ENCODE peak calls at places on chromosomes 1 and 21, in seven cellular contexts. One of them, this sample, is unnamed.

GRCh38 chr1:66253330-66253921 is 280.5 kb upstream of the SGIP1 start:
- DNase-seq in AG10803: peak; percentile 80
- DNase-seq in neural crest cell: no peak
- DNase-seq in AG09309: no peak
- DNase-seq in PC-9: no peak
- DNase-seq in A549: peak; percentile 55
- DNase-seq in lung: no peak
- DNase-seq in this sample: no peak

GRCh38 chr1:8163039-8163438 is 136.9 kb upstream of the ERRFI1 start:
- DNase-seq in AG10803: no peak
- DNase-seq in neural crest cell: no peak
- DNase-seq in AG09309: no peak
- DNase-seq in PC-9: no peak
- DNase-seq in A549: no peak
- DNase-seq in lung: no peak
- DNase-seq in this sample: no peak

GRCh38 chr1:202164271-202165037 is 4.1 kb upstream of the PTPN7 start:
- DNase-seq in AG10803: no peak
- DNase-seq in neural crest cell: no peak
- DNase-seq in AG09309: no peak
- DNase-seq in PC-9: no peak
- DNase-seq in A549: no peak
- DNase-seq in lung: no peak
- DNase-seq in this sample: no peak

GRCh38 chr1:184574588-184574987 is 180.1 kb downstream of the EDEM3 start:
- DNase-seq in AG10803: no peak
- DNase-seq in neural crest cell: no peak
- DNase-seq in AG09309: no peak
- DNase-seq in PC-9: no peak
- DNase-seq in A549: no peak
- DNase-seq in lung: no peak
- DNase-seq in this sample: no peak

GRCh38 chr1:15430787-15431570 is 7.3 kb upstream of the CTRC start:
- DNase-seq in AG10803: peak; percentile 25
- DNase-seq in neural crest cell: peak; percentile 93
- DNase-seq in AG09309: no peak
- DNase-seq in PC-9: no peak
- DNase-seq in A549: no peak
- DNase-seq in lung: peak; percentile 69
- DNase-seq in this sample: peak; percentile 56

GRCh38 chr1:209062863-209063262 is 520.7 kb upstream of the CAMK1G start:
- DNase-seq in AG10803: no peak
- DNase-seq in neural crest cell: no peak
- DNase-seq in AG09309: no peak
- DNase-seq in PC-9: no peak
- DNase-seq in A549: no peak
- DNase-seq in lung: no peak
- DNase-seq in this sample: no peak

GRCh38 chr1:218485241-218485928 is 140.2 kb downstream of the TGFB2 start:
- DNase-seq in AG10803: no peak
- DNase-seq in neural crest cell: no peak
- DNase-seq in AG09309: no peak
- DNase-seq in PC-9: peak; percentile 56
- DNase-seq in A549: no peak
- DNase-seq in lung: no peak
- DNase-seq in this sample: no peak

GRCh38 chr1:94259635-94260289 is 22.4 kb upstream of the ARHGAP29 start:
- DNase-seq in AG10803: no peak
- DNase-seq in neural crest cell: no peak
- DNase-seq in AG09309: no peak
- DNase-seq in PC-9: peak; percentile 88
- DNase-seq in A549: no peak
- DNase-seq in lung: no peak
- DNase-seq in this sample: no peak

GRCh38 chr1:21261551-21262281 is 28.5 kb downstream of the ECE1 start:
- DNase-seq in AG10803: peak; percentile 95
- DNase-seq in neural crest cell: peak; percentile 41
- DNase-seq in AG09309: peak; percentile 88
- DNase-seq in PC-9: peak; percentile 82
- DNase-seq in A549: peak; percentile 81
- DNase-seq in lung: peak; percentile 56
- DNase-seq in this sample: peak; percentile 91

GRCh38 chr21:14901482-14901958 is 163.3 kb downstream of the NRIP1 start:
- DNase-seq in AG10803: peak; percentile 63
- DNase-seq in neural crest cell: no peak
- DNase-seq in AG09309: no peak
- DNase-seq in PC-9: peak; percentile 82
- DNase-seq in A549: no peak
- DNase-seq in lung: no peak
- DNase-seq in this sample: no peak

GRCh38 chr1:87337606-87338005 is 8.9 kb downstream of the LMO4 start:
- DNase-seq in AG10803: no peak
- DNase-seq in neural crest cell: no peak
- DNase-seq in AG09309: no peak
- DNase-seq in PC-9: no peak
- DNase-seq in A549: no peak
- DNase-seq in lung: no peak
- DNase-seq in this sample: no peak

GRCh38 chr1:87336623-87337067 is 8.0 kb downstream of the LMO4 start:
- DNase-seq in AG10803: no peak
- DNase-seq in neural crest cell: no peak
- DNase-seq in AG09309: no peak
- DNase-seq in PC-9: no peak
- DNase-seq in A549: no peak
- DNase-seq in lung: no peak
- DNase-seq in this sample: no peak

GRCh38 chr1:87333692-87334347 is 5.1 kb downstream of the LMO4 start:
- DNase-seq in AG10803: no peak
- DNase-seq in neural crest cell: no peak
- DNase-seq in AG09309: no peak
- DNase-seq in PC-9: no peak
- DNase-seq in A549: no peak
- DNase-seq in lung: no peak
- DNase-seq in this sample: no peak

GRCh38 chr1:87334351-87335174 is 5.9 kb downstream of the LMO4 start:
- DNase-seq in AG10803: no peak
- DNase-seq in neural crest cell: peak; percentile 46
- DNase-seq in AG09309: no peak
- DNase-seq in PC-9: no peak
- DNase-seq in A549: no peak
- DNase-seq in lung: no peak
- DNase-seq in this sample: peak; percentile 22

DNA sequence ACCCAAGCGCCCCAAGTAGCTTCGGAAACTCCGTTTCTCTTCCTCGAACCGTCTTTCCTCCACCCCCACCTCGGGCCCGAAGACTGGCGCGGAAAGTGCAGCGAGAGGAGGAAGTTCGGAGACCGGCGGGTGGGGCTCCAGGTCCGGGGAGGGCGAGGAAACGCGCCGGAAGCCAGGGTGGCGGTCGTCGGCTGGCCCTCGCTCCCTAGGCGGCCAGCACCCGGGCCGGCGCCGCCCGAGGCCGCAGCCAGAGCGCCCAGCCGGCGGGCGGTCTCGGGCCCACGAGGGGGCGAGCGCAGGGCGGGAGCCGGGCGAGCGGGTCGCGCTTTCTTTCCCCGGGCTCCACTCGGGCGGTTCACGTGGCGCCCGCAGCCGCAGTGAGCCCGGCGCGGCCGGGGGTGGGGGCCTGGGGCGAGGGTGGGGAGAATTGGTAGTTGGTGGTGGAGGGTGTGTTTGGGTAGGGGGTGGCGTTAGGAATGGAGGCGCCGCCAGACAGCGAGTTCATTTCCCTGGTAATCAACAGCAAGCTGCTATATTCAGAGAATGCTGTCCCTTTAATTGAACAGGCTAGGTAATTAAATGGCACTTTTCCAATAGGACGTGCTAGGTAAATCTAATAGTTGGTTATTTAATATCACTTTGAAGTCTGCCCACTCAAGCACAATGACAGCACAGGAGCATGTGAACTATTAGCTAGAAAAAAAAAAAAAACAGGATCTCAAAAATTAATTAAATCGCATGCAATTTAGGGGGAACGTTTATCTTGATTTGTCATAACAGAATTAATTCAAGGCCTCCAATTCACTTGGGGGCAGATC is 6.7 kb downstream of the LMO4 start:
- DNase-seq in AG10803: peak; percentile 31
- DNase-seq in neural crest cell: peak; percentile 42
- DNase-seq in AG09309: no peak
- DNase-seq in PC-9: peak; percentile 38
- DNase-seq in A549: peak; percentile 25
- DNase-seq in lung: peak; percentile 67
- DNase-seq in this sample: peak; percentile 64
- TF ChIP-seq CTCF in AG10803: no peak
- TF ChIP-seq CTCF in neural crest cell: peak; percentile 46
- TF ChIP-seq CTCF in AG09309: peak; percentile 3
- TF ChIP-seq CTCF in PC-9: no peak
- TF ChIP-seq CTCF in A549: peak; percentile 22
- TF ChIP-seq CTCF in lung: no peak
- TF ChIP-seq CTCF in this sample: no peak

DNA sequence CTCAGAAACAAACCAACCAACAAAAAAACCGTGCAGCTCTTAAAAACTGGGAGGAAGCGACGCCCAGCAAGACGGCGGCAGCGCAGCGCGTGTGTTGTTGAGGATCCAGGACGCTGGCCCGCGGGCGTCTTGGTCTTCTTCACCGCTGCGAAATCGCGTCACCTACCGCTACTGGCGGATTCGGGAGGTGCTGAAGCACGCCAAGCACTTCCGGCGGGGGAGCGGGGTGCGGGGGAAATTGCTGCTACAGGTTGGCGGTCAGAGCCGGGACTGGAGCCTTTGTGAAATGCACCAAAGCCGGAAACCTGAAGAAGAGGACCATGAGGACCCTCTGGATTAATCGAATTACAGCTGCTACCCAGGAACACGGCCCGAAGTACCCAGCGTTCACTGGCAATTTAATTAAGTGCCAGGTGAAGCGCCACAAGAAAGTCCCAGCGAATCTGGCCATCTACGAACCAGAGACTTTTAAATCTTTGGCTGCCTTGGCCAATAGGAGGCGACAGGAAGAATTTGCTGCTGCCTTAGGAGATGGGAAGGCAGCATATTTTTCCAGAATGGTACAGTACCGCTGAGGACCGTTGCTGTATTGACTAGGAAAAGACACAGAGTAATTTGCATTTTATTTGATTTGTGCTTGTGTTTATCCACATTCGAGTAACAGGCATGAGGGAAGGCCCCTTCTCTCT is 11.9 kb upstream of the RIPPLY3 start:
- DNase-seq in AG10803: no peak
- DNase-seq in neural crest cell: no peak
- DNase-seq in AG09309: no peak
- DNase-seq in PC-9: no peak
- DNase-seq in A549: no peak
- DNase-seq in lung: no peak
- DNase-seq in this sample: no peak
- TF ChIP-seq CTCF in AG10803: no peak
- TF ChIP-seq CTCF in neural crest cell: no peak
- TF ChIP-seq CTCF in AG09309: no peak
- TF ChIP-seq CTCF in PC-9: no peak
- TF ChIP-seq CTCF in A549: no peak
- TF ChIP-seq CTCF in lung: no peak
- TF ChIP-seq CTCF in this sample: no peak

GRCh38 chr21:21806711-21807597 is 808.7 kb downstream of the NCAM2 start:
- DNase-seq in AG10803: no peak
- DNase-seq in neural crest cell: no peak
- DNase-seq in AG09309: no peak
- DNase-seq in PC-9: no peak
- DNase-seq in A549: no peak
- DNase-seq in lung: no peak
- DNase-seq in this sample: no peak
- TF ChIP-seq CTCF in AG10803: no peak
- TF ChIP-seq CTCF in neural crest cell: no peak
- TF ChIP-seq CTCF in AG09309: no peak
- TF ChIP-seq CTCF in PC-9: no peak
- TF ChIP-seq CTCF in A549: no peak
- TF ChIP-seq CTCF in lung: no peak
- TF ChIP-seq CTCF in this sample: no peak

GRCh38 chr1:53014791-53015507 is 47.1 kb upstream of the PODN start:
- DNase-seq in AG10803: peak; percentile 92
- DNase-seq in neural crest cell: peak; percentile 54
- DNase-seq in AG09309: peak; percentile 77
- DNase-seq in PC-9: peak; percentile 85
- DNase-seq in A549: peak; percentile 44
- DNase-seq in lung: peak; percentile 77
- DNase-seq in this sample: peak; percentile 77
- TF ChIP-seq CTCF in AG10803: no peak
- TF ChIP-seq CTCF in neural crest cell: no peak
- TF ChIP-seq CTCF in AG09309: no peak
- TF ChIP-seq CTCF in PC-9: no peak
- TF ChIP-seq CTCF in A549: no peak
- TF ChIP-seq CTCF in lung: no peak
- TF ChIP-seq CTCF in this sample: no peak

DNA sequence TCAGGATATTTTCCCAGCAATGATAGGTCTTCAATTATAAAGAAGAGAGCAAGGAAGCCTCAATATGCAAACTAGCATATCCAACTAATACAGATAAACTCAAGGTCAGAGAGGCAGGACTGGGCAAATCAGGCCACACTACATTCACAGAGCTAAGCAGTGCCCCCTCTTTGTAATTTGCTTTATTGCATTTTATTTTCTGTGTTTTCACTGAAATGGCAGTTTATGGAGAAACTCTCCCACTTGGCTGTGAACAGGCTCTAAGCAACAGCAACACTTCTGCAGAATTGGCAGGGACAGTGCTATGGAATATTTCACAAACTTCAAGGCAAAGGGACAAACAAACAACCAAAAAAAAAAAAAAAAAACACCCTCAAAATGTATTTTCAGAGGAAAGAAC is 93.4 kb upstream of the SOD1 start:
- DNase-seq in AG10803: no peak
- DNase-seq in neural crest cell: no peak
- DNase-seq in AG09309: no peak
- DNase-seq in PC-9: no peak
- DNase-seq in A549: no peak
- DNase-seq in lung: no peak
- DNase-seq in this sample: no peak
- TF ChIP-seq CTCF in AG10803: no peak
- TF ChIP-seq CTCF in neural crest cell: peak; percentile 20
- TF ChIP-seq CTCF in AG09309: no peak
- TF ChIP-seq CTCF in PC-9: no peak
- TF ChIP-seq CTCF in A549: no peak
- TF ChIP-seq CTCF in lung: no peak
- TF ChIP-seq CTCF in this sample: no peak

DNA sequence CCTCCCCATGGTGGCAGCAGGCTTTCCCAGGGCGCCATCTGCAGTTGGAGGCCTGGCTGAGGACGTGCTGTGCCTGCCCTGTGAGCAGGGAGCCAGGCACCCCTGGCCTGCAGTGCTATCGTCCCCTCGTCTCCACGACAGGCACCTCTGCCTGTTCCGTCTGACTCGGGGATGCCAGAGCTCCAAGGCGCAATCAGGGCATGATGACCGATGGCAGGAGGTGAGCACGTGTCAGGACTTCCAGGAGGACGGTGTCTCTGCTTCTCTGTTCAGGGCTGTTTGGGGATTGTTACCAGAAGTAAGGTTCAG is 125.2 kb downstream of the PCBP3 start:
- DNase-seq in AG10803: no peak
- DNase-seq in neural crest cell: no peak
- DNase-seq in AG09309: no peak
- DNase-seq in PC-9: no peak
- DNase-seq in A549: no peak
- DNase-seq in lung: no peak
- DNase-seq in this sample: peak; percentile 39
- TF ChIP-seq CTCF in AG10803: no peak
- TF ChIP-seq CTCF in neural crest cell: no peak
- TF ChIP-seq CTCF in AG09309: peak; percentile 10
- TF ChIP-seq CTCF in PC-9: no peak
- TF ChIP-seq CTCF in A549: no peak
- TF ChIP-seq CTCF in lung: no peak
- TF ChIP-seq CTCF in this sample: no peak

This sample was measured in tibial artery.